ENCODE peak calls at places on chromosomes 12 and 14, in eight cellular contexts. E, T, N, F, X, J, D and M are unnamed samples.

GRCh38 chr12:49671051-49671765 is 36.0 kb downstream of the FMNL3 start:
- DNase-seq in E (no peak), T (no peak), N (no peak), F (no peak), X (no peak), J (no peak), D (peak), M (peak)

GRCh38 chr12:65695077-65695865 is 129.0 kb upstream of the HMGA2 start:
- DNase-seq in E (peak), T (no peak), N (peak), F (peak), X (peak), J (peak), D (no peak), M (no peak)

GRCh38 chr12:109753959-109754358 is 40.3 kb downstream of the FAM222A start:
- DNase-seq in E (no peak), T (no peak), N (no peak), F (no peak), X (no peak), J (no peak), D (no peak), M (no peak)

GRCh38 chr14:29064305-29064704 is 297.7 kb downstream of the FOXG1 start:
- DNase-seq in E (no peak), T (no peak), N (no peak), F (no peak), X (no peak), J (no peak), D (no peak), M (no peak)

GRCh38 chr14:57295261-57295660 is 26.5 kb downstream of the AP5M1 start:
- DNase-seq in E (no peak), T (no peak), N (no peak), F (no peak), X (no peak), J (no peak), D (no peak), M (no peak)

GRCh38 chr14:59435987-59436386 is 29.2 kb downstream of the GPR135 start:
- DNase-seq in E (no peak), T (no peak), N (no peak), F (no peak), X (no peak), J (no peak), D (no peak), M (no peak)

GRCh38 chr12:70507442-70507841 is 129.8 kb downstream of the PTPRB start:
- DNase-seq in E (no peak), T (no peak), N (no peak), F (no peak), X (no peak), J (no peak), D (no peak), M (no peak)

GRCh38 chr12:106418970-106419369 is 61.4 kb downstream of the POLR3B start:
- DNase-seq in E (no peak), T (no peak), N (peak), F (no peak), X (no peak), J (no peak), D (no peak), M (no peak)

GRCh38 chr12:124316257-124316656 is 21.4 kb downstream of the RFLNA start:
- DNase-seq in E (no peak), T (no peak), N (no peak), F (no peak), X (no peak), J (no peak), D (no peak), M (no peak)